ENCODE peak calls at places on chromosome 2, in four cellular contexts. Z is body of pancreas; Q is CD8-positive, alpha-beta T cell; D is GM12864. I is an unnamed sample.

GRCh38 chr2:24749069-24749691 is 44.0 kb downstream of the PTRHD1 start:
- DNase-seq in D (no peak), Q (no peak), Z (no peak), I (no peak)

GRCh38 chr2:221518201-221518936 is 53.7 kb downstream of the EPHA4 start:
- DNase-seq in D (peak), Q (peak), Z (no peak), I (no peak)

GRCh38 chr2:50719837-50720694 is 311.9 kb downstream of the NRXN1 start:
- DNase-seq in D (no peak), Z (no peak), Q (no peak), I (no peak)

GRCh38 chr2:60553992-60554648 is 666 bp upstream of the BCL11A start:
- DNase-seq in Q (no peak), Z (peak), D (no peak), I (no peak)

GRCh38 chr2:160394153-160394552 is 99.5 kb downstream of the RBMS1 start:
- DNase-seq in Q (no peak), D (peak), Z (no peak), I (no peak)

GRCh38 chr2:36713300-36713699 is 16.8 kb downstream of the VIT start:
- DNase-seq in D (no peak), Z (no peak), Q (no peak), I (no peak)

GRCh38 chr2:240786871-240787311 is 33.1 kb downstream of the KIF1A start:
- DNase-seq in Z (no peak), D (no peak), Q (no peak), I (no peak)

GRCh38 chr2:199460101-199460671 is 2.4 kb upstream of the SATB2 start:
- DNase-seq in D (no peak), Q (no peak), Z (no peak), I (no peak)

GRCh38 chr2:64036343-64036742 is 17.1 kb upstream of the VPS54 start:
- DNase-seq in Z (no peak), Q (no peak), D (no peak), I (no peak)

GRCh38 chr2:136207030-136207623 is 89.2 kb upstream of the CXCR4 start:
- DNase-seq in Z (no peak), Q (no peak), D (peak), I (no peak)

GRCh38 chr2:63301481-63301880 is 250.9 kb downstream of the OTX1 start:
- DNase-seq in D (no peak), Q (no peak), Z (no peak), I (no peak)

GRCh38 chr2:197215988-197216979 is 94.3 kb downstream of the ANKRD44 start:
- DNase-seq in Q (no peak), Z (no peak), D (no peak), I (no peak)

GRCh38 chr2:55168221-55169154 is 63.6 kb downstream of the CLHC1 start:
- DNase-seq in D (no peak), Z (peak), Q (peak), I (no peak)

GRCh38 chr2:240323601-240324291 is 111.7 kb upstream of the GPC1 start:
- DNase-seq in Z (no peak), D (no peak), Q (no peak), I (no peak)

GRCh38 chr2:42296226-42296625 is 64.8 kb downstream of the COX7A2L start:
- DNase-seq in D (peak), Q (no peak), Z (no peak), I (no peak)

GRCh38 chr2:215003001-215003400 is 135.4 kb downstream of the ABCA12 start:
- DNase-seq in Z (no peak), D (no peak), Q (no peak), I (no peak)

GRCh38 chr2:26178746-26179436 is 6.0 kb downstream of the GAREM2 start:
- DNase-seq in Q (no peak), D (no peak), Z (no peak), I (no peak)

GRCh38 chr2:168348076-168348475 is 100.7 kb upstream of the STK39 start:
- DNase-seq in Q (no peak), D (no peak), Z (no peak), I (no peak)

GRCh38 chr2:101119431-101119830 is 31.8 kb downstream of the TBC1D8 start:
- DNase-seq in Z (peak), Q (no peak), D (no peak), I (no peak)

GRCh38 chr2:97745474-97746172 is 32.2 kb downstream of the ZAP70 start:
- DNase-seq in Z (no peak), Q (peak), D (peak), I (no peak)

GRCh38 chr2:45960057-45960863 is 308.8 kb downstream of the PRKCE start:
- DNase-seq in Z (no peak), Q (no peak), D (no peak), I (no peak)

GRCh38 chr2:43846140-43846793 is 7.5 kb downstream of the ABCG8 start:
- DNase-seq in Q (peak), Z (no peak), D (no peak), I (no peak)

GRCh38 chr2:219684721-219685689 is 57.6 kb downstream of the SLC4A3 start:
- DNase-seq in Z (peak), D (peak), Q (peak), I (no peak)

GRCh38 chr2:235170536-235171510 is 219.0 kb downstream of the SH3BP4 start:
- DNase-seq in D (no peak), Z (peak), Q (no peak), I (no peak)

GRCh38 chr2:54520687-54521086 is 64.6 kb downstream of the SPTBN1 start:
- DNase-seq in Z (no peak), D (no peak), Q (no peak), I (no peak)

GRCh38 chr2:236052206-236052605 is 116.0 kb downstream of the GBX2 start:
- DNase-seq in Q (no peak), D (no peak), Z (no peak), I (no peak)

GRCh38 chr2:134917958-134918517 is 584 bp upstream of the CCNT2 start:
- DNase-seq in Z (peak), D (peak), Q (peak), I (no peak)

GRCh38 chr2:231727621-231728020 is 19.3 kb downstream of the PTMA start:
- DNase-seq in D (no peak), Q (no peak), Z (no peak), I (no peak)

GRCh38 chr2:40192864-40193669 is 258.8 kb downstream of the SLC8A1 start:
- DNase-seq in D (no peak), Q (no peak), Z (no peak), I (no peak)

GRCh38 chr2:188600536-188601210 is 309.0 kb downstream of the GULP1 start:
- DNase-seq in Q (no peak), D (no peak), Z (no peak), I (no peak)

DNA sequence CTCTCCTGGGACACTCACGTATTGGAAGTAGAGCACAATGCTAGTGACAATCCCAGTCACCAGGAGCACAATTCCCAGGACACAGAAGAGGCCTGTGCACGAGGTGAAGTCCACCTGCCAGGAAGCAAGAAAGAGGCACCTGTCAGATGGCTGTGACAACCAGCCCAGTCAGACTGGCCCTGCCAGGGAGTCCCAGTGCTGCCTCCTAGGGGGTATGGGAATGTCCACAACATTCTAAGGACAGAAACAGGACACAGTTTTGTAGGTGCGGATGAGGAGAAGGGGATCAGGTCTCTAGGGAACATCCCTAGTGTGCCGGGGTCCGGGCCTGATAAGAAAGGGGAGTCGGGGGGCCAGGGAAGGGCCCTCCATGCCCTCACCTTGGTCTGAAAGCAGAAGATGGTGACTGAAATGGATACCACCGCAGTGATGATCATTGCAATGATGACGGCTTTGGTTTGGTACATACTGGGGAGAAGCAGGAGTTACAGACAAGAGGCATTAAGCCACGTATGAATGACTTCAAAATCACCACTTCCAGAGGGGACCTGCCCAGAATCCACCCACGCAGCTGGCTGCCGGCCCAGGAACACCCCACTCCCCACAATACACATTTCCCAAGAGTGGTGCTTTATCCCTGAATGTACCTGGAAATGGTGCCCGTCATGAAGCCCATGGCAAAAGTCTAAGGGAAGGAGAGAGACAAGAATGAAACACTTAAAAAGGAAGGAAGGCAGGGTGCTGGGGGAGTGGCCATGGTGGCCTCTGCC is 6.9 kb downstream of the PNKD start:
- DNase-seq in Z (no peak), Q (no peak), D (no peak), I (no peak)
- TF ChIP-seq CTCF in Z (no peak), Q (no peak), D (no peak), I (no peak)

DNA sequence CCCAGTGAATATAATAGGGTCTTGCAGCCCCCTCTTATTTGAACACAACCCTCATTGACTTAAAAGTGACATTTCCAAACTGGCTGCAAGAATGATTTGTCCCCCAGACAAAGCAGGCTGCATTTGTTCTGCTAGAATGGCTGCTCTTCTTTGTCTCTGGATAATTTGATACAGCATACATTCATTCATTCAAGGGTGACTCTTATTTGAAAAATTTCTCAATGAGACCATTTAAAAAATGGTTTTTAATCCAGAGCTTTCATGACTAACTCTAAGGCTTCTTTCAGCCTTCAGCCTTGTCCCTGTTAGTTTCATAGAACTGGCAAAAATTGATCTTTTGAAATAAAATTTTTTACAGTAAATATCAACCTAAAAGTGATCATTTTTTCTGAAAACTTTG is 64.3 kb upstream of the TANC1 start:
- DNase-seq in D (no peak), Z (no peak), Q (no peak), I (no peak)
- TF ChIP-seq CTCF in D (no peak), Z (no peak), Q (no peak), I (no peak)

GRCh38 chr2:2226326-2226725 is 104.7 kb downstream of the MYT1L start:
- DNase-seq in Z (no peak), Q (no peak), D (no peak), I (no peak)

GRCh38 chr2:2234398-2234797 is 96.7 kb downstream of the MYT1L start:
- DNase-seq in Q (no peak), D (no peak), Z (no peak), I (no peak)

GRCh38 chr2:2233171-2233826 is 97.8 kb downstream of the MYT1L start:
- DNase-seq in Z (no peak), Q (no peak), D (no peak), I (no peak)

GRCh38 chr2:2232167-2232566 is 98.9 kb downstream of the MYT1L start:
- DNase-seq in D (no peak), Q (no peak), Z (peak), I (no peak)

DNA sequence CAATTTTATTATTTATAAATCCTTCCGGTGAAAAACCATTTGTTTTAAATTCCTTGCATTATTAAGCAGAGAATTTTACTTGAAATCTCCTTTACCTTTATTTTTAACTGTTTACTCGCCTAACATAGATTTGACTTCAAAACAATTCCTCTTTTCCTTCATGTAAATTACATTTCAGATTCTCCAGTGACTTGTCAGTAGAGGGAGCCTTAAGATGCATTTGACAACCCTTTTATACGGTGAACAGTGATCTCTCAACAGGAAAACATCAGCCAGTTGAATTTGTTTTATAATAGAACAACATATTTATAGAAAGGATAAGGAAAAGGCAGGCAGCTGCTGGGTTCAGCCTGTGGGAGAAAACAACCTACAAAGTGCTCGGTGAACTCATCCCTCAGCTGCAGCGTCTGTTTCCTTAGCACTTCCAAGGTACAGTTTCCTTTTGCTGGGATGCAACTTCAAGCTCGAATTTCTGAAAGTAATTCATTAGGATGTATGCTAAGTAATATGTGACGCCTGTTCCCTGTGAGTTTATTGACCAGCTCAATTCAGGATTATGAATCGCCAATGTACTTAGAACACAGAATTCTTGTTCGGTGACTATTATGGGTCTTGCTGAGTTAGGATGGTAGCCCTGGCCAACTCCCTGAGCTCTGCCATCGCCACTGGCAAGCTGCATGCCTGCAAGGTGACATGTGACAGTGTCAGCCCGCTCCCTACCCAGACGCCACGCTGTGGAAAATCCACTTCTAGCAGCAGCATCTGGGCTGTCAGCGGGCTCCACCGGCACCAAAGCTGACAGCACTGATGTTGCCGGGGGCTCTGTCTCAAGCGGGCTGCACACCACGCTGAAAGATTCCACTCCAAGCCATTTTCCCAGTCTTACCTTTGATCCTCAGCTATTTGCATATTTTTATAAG is 100.9 kb downstream of the MYT1L start:
- DNase-seq in Z (peak), Q (no peak), D (no peak), I (no peak)
- TF ChIP-seq CTCF in Z (no peak), Q (no peak), D (no peak), I (peak)

DNA sequence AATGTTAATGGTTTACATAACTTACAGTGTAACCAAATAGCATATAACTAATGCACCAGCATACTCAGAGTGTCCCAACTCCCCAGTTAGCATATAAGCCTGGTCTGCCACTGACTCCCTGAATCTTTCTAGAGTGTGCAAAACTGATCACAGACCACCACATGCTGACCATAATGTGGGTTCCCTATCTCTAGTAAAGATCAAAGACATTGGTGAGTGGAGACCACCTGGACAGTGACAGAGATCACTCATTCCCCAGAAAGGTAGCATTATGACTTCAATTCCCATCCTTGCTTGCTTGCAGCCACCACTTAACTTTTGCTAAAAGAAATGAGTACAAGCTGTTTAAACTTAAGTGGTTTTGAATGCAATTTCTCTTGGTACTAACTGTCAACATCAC is 39.0 kb downstream of the KANSL1L start:
- DNase-seq in Z (no peak), Q (no peak), D (no peak), I (no peak)
- TF ChIP-seq CTCF in Z (no peak), Q (no peak), D (no peak), I (no peak)

GRCh38 chr2:85017436-85018048 is 46.6 kb downstream of the KCMF1 start:
- DNase-seq in Z (no peak), Q (no peak), D (no peak), I (no peak)
- TF ChIP-seq CTCF in Z (no peak), Q (peak), D (peak), I (peak)